ENCODE peak calls at places on chromosomes 5 and 9, in six cellular contexts. W, Z, K, E, J and I are unnamed samples.

GRCh38 chr9:121634329-121634784 is 17.1 kb upstream of the DAB2IP start:
- DNase-seq in J (no peak), K (no peak), W (no peak), E (no peak), Z (no peak), I (no peak)

GRCh38 chr9:73714294-73714693 is 562.6 kb downstream of the ANXA1 start:
- DNase-seq in Z (no peak), E (no peak), K (no peak), J (no peak), W (no peak), I (no peak)

GRCh38 chr9:121156263-121156731 is 45.4 kb downstream of the RAB14 start:
- DNase-seq in K (no peak), W (no peak), E (no peak), J (no peak), Z (no peak), I (no peak)

GRCh38 chr5:122401991-122402710 is 90.1 kb downstream of the SNCAIP start:
- DNase-seq in W (no peak), J (no peak), E (no peak), Z (no peak), K (no peak), I (no peak)

GRCh38 chr9:124766815-124767554 is 4.1 kb downstream of the NR6A1 start:
- DNase-seq in W (no peak), Z (no peak), K (no peak), J (no peak), E (no peak), I (no peak)

GRCh38 chr9:137602661-137603060 is 2.8 kb upstream of the ARRDC1 start:
- DNase-seq in Z (no peak), E (no peak), J (peak; percentile 38), W (no peak), K (no peak), I (no peak)

GRCh38 chr9:81588148-81588874 is 101.0 kb downstream of the TLE1 start:
- DNase-seq in J (peak; percentile 81), Z (no peak), E (peak; percentile 74), K (peak; percentile 86), W (no peak), I (no peak)

GRCh38 chr5:173515526-173515925 is 100.9 kb downstream of the BOD1 start:
- DNase-seq in Z (no peak), W (no peak), E (no peak), J (no peak), K (no peak), I (no peak)

GRCh38 chr9:114894801-114895433 is 35.5 kb downstream of the TNFSF8 start:
- DNase-seq in J (peak; percentile 57), Z (no peak), W (no peak), K (no peak), E (no peak), I (no peak)

GRCh38 chr9:111349766-111350165 is 19.7 kb upstream of the OR2K2 start:
- DNase-seq in E (no peak), J (no peak), K (no peak), Z (no peak), W (no peak), I (no peak)

GRCh38 chr9:91516061-91516460 is 92.4 kb upstream of the NFIL3 start:
- DNase-seq in E (no peak), Z (no peak), J (no peak), K (no peak), W (no peak), I (no peak)

GRCh38 chr9:91516781-91517180 is 93.1 kb upstream of the NFIL3 start:
- DNase-seq in J (no peak), W (no peak), Z (no peak), E (no peak), K (no peak), I (no peak)

GRCh38 chr9:91519520-91520270 is 96.1 kb upstream of the NFIL3 start:
- DNase-seq in W (no peak), K (no peak), E (no peak), Z (no peak), J (no peak), I (no peak)

GRCh38 chr9:91515074-91515687 is 91.5 kb upstream of the NFIL3 start:
- DNase-seq in K (peak; percentile 35), J (no peak), Z (no peak), E (no peak), W (peak; percentile 39), I (no peak)
- TF ChIP-seq EP300 in K (no peak), J (no peak), Z (no peak), E (peak; percentile 27), W (no peak), I (no peak)

DNA sequence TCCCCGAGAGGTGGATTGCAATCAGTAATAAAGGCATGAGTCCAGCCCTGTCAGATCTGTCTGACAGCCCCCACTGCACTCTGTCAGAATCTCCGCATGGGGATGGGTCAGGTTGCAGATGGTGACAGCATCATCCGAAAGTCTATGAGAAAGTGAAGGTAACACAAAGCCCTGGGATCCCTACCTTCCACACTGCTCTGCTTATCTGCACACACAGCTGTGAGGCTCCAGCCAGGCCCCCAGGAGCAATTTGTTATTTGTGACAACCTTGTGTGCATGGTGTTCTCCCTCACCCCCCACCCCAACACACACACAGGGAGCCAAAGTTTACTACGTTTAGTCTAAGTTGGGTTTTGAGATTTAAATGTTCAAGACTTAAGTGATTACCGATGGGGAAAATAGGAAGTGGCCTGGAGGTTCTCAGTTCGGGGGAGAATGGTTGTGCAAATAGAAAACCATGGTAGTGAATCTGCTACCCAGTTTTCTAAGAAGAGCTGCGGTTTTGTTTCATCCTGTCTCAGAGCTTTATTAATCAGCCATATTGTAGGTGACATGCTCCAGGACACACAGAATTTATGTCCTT is 92.7 kb downstream of the SV2C start:
- DNase-seq in K (no peak), W (no peak), J (no peak), E (no peak), Z (no peak), I (peak; percentile 75)
- TF ChIP-seq EP300 in K (no peak), W (no peak), J (no peak), E (no peak), Z (no peak), I (peak; percentile 51)

GRCh38 chr5:72452515-72453259 is 54.5 kb downstream of the ZNF366 start:
- DNase-seq in J (peak; percentile 53), E (peak; percentile 90), K (peak; percentile 76), W (peak; percentile 77), Z (peak; percentile 83), I (no peak)
- TF ChIP-seq EP300 in J (no peak), E (peak; percentile 42), K (peak; percentile 25), W (peak; percentile 64), Z (no peak), I (no peak)

GRCh38 chr5:86360801-86361200 is 256.9 kb upstream of the COX7C start:
- DNase-seq in Z (no peak), K (no peak), J (no peak), E (no peak), W (no peak), I (no peak)
- TF ChIP-seq EP300 in Z (no peak), K (no peak), J (no peak), E (no peak), W (no peak), I (no peak)

GRCh38 chr9:78030553-78031270 is 899 bp downstream of the GNAQ start:
- DNase-seq in K (peak; percentile 55), Z (peak; percentile 84), E (peak; percentile 73), W (peak; percentile 57), J (peak; percentile 80), I (peak; percentile 80)
- TF ChIP-seq EP300 in K (no peak), Z (no peak), E (no peak), W (no peak), J (no peak), I (no peak)

DNA sequence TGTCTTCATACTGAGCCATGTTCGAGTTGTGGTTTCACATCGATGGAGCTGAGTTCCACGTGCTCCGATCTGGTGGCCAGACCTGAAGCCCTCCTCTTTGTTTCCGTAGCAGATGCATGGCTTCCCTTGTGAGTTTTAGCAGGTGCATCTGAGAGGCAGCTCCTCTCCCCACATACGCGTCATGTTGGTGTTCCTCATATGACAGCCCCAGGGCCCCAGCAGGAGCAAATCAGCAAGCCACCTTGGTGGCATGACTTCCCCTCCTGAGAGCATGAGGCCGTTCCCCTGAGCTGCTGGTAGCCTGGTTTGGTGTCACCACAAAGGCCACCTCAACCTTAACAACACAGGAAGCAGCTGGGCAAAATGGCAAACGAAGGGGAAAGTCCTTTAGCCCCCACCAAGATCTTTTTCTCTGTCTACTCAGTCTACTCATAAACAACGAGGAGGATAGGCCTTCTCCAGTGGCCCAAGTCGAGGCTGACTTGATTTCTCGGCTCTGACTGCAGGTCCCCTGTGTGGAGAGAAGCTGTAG is 5.9 kb downstream of the CYFIP2 start:
- DNase-seq in Z (no peak), E (no peak), K (peak; percentile 54), J (peak; percentile 77), W (no peak), I (no peak)
- TF ChIP-seq EP300 in Z (no peak), E (no peak), K (no peak), J (no peak), W (no peak), I (no peak)